ENCODE peak calls at places on chromosomes 12 and 14, in four cellular contexts. One of them, this sample, is unnamed.

GRCh38 chr12:12442548-12443071 is 85.7 kb downstream of the BORCS5 start:
- DNase-seq in B cell: no peak
- DNase-seq in NCI-H2081: no peak
- DNase-seq in NCI-H1436: peak
- DNase-seq in this sample: no peak

GRCh38 chr14:95614335-95614734 is 71.9 kb upstream of the TCL1B start:
- DNase-seq in B cell: no peak
- DNase-seq in NCI-H2081: no peak
- DNase-seq in NCI-H1436: no peak
- DNase-seq in this sample: no peak

GRCh38 chr14:56331815-56332214 is 213.6 kb downstream of the PELI2 start:
- DNase-seq in NCI-H1436: no peak
- DNase-seq in NCI-H2081: no peak
- DNase-seq in B cell: no peak
- DNase-seq in this sample: no peak

GRCh38 chr12:24864796-24865125 is 84.1 kb downstream of the BCAT1 start:
- DNase-seq in B cell: no peak
- DNase-seq in NCI-H2081: no peak
- DNase-seq in NCI-H1436: no peak
- DNase-seq in this sample: no peak

GRCh38 chr12:79635676-79636075 is 55.1 kb downstream of the PAWR start:
- DNase-seq in NCI-H2081: no peak
- DNase-seq in NCI-H1436: no peak
- DNase-seq in B cell: no peak
- DNase-seq in this sample: no peak

GRCh38 chr12:27781680-27782079 is 1.6 kb upstream of the MANSC4 start:
- DNase-seq in NCI-H1436: no peak
- DNase-seq in B cell: no peak
- DNase-seq in NCI-H2081: no peak
- DNase-seq in this sample: no peak

GRCh38 chr12:23169012-23170003 is 544.3 kb downstream of the ETNK1 start:
- DNase-seq in NCI-H2081: no peak
- DNase-seq in NCI-H1436: no peak
- DNase-seq in B cell: no peak
- DNase-seq in this sample: no peak

GRCh38 chr14:71632440-71632946 is 299.7 kb upstream of the RGS6 start:
- DNase-seq in B cell: no peak
- DNase-seq in NCI-H2081: no peak
- DNase-seq in NCI-H1436: no peak
- DNase-seq in this sample: no peak

GRCh38 chr14:74635831-74636230 is 23.8 kb upstream of the LTBP2 start:
- DNase-seq in NCI-H1436: no peak
- DNase-seq in NCI-H2081: no peak
- DNase-seq in B cell: no peak
- DNase-seq in this sample: no peak

GRCh38 chr12:5087831-5088554 is 44.3 kb downstream of the KCNA5 start:
- DNase-seq in NCI-H1436: no peak
- DNase-seq in NCI-H2081: no peak
- DNase-seq in B cell: no peak
- DNase-seq in this sample: no peak

GRCh38 chr12:9763025-9763424 is 2.3 kb upstream of the CD69 start:
- DNase-seq in NCI-H2081: no peak
- DNase-seq in NCI-H1436: no peak
- DNase-seq in B cell: no peak
- DNase-seq in this sample: no peak